ENCODE peak calls at places on chromosomes 16 and 17, in four cellular contexts. H is mesendoderm, Y is IMR-90, X is H1. Q is an unnamed sample.

GRCh38 chr16:27321013-27321960 is 7.5 kb downstream of the IL4R start:
- DNase-seq in H (no peak), Y (peak; percentile 48), X (no peak), Q (no peak)

GRCh38 chr16:85754403-85754802 is 3.5 kb upstream of the C16orf74 start:
- DNase-seq in H (no peak), Y (no peak), X (no peak), Q (no peak)

GRCh38 chr16:5575121-5575520 is 477.5 kb upstream of the EEF2KMT start:
- DNase-seq in H (no peak), Y (no peak), X (no peak), Q (no peak)

GRCh38 chr17:9658593-9659211 is 13.4 kb downstream of the USP43 start:
- DNase-seq in H (no peak), Y (no peak), X (no peak), Q (no peak)

GRCh38 chr17:11996722-11997146 is 541 bp downstream of the ZNF18 start:
- DNase-seq in H (peak; percentile 56), Y (peak; percentile 28), X (peak; percentile 19), Q (no peak)

GRCh38 chr16:88687254-88687576 is 908 bp upstream of the SNAI3 start:
- DNase-seq in H (no peak), Y (no peak), X (no peak), Q (no peak)

GRCh38 chr17:79044462-79044861 is 20.5 kb downstream of the C1QTNF1 start:
- DNase-seq in H (no peak), Y (no peak), X (no peak), Q (no peak)

GRCh38 chr17:13135496-13135895 is 117.7 kb upstream of the ELAC2 start:
- DNase-seq in H (peak; percentile 9), Y (no peak), X (no peak), Q (no peak)

GRCh38 chr17:63985387-63986140 is 12.6 kb upstream of the PRR29 start:
- DNase-seq in H (no peak), Y (no peak), X (no peak), Q (peak; percentile 71)

GRCh38 chr17:45849536-45849990 is 4.9 kb downstream of the SPPL2C start:
- DNase-seq in H (no peak), Y (no peak), X (no peak), Q (no peak)

DNA sequence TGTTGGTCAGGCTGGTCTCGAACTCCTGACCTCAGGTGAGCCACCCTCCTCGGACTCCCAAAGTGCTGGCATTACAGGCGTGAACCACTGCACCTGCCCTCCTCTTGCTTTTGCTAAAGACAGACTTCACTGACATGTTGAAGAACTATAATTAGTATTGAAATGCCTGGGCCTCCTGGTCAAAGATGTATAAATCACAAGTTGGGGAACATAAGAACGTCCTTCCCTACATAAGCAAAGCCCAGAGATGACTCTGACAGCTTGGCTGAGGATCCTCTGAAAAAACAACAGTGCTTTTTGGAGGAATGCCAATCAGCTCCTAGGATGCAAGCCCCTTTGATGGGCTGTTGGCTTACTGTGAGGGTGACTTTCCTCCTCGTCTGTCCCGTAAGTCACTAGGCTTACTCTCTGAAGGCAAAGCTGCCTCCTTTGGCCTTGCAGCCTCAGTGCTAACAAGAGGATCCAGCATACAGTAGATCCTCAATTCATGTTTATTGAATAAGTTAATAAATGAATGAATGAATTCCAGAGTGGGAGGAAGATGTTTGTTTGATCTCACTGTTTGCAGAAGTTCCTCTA is 6.4 kb downstream of the APOH start:
- DNase-seq in H (no peak), Y (no peak), X (no peak), Q (no peak)
- H4K5ac ChIP-seq in H (no peak overlapping the region), Y (no peak overlapping the region), X (no peak overlapping the region), Q (no peak overlapping the region)

GRCh38 chr17:32385121-32385520 is 35.2 kb downstream of the ZNF207 start:
- DNase-seq in H (no peak), Y (no peak), X (no peak), Q (no peak)
- H4K5ac ChIP-seq in H (no peak overlapping the region), Y (no peak overlapping the region), X (no peak overlapping the region), Q (no peak overlapping the region)

GRCh38 chr17:19015428-19015827 is 10.9 kb upstream of the FAM83G start:
- DNase-seq in H (no peak), Y (no peak), X (no peak), Q (no peak)

GRCh38 chr17:19016297-19016696 is 11.7 kb upstream of the FAM83G start:
- DNase-seq in H (no peak), Y (no peak), X (no peak), Q (no peak)

GRCh38 chr17:19017401-19017800 is 12.8 kb upstream of the FAM83G start:
- DNase-seq in H (no peak), Y (no peak), X (no peak), Q (no peak)

GRCh38 chr17:19017804-19018599 is 13.4 kb upstream of the FAM83G start:
- DNase-seq in H (no peak), Y (no peak), X (no peak), Q (no peak)

DNA sequence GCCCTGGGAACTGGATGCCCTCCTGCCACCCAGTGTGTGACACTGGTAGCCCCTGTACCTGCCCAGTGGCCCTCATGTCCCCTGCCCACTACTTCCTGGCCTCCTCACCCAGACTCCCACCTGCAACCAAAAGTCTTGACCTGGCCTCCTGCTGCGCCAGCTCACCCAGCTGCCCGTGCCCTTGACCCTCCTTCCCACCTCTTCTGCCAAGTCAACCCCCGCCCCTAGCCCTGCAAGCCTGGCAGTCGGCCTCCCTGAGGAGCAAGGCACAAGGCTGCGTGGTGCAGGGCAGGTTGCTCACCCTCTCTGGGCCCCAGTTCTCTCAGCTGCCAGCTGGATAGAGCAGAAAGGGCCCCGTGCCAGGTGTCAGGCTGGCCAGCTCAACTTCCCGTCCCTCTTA is 12.3 kb upstream of the FAM83G start:
- DNase-seq in H (no peak), Y (no peak), X (no peak), Q (no peak)
- H4K5ac ChIP-seq in H (no peak overlapping the region), Y (no peak overlapping the region), X (no peak overlapping the region), Q (no peak overlapping the region)

DNA sequence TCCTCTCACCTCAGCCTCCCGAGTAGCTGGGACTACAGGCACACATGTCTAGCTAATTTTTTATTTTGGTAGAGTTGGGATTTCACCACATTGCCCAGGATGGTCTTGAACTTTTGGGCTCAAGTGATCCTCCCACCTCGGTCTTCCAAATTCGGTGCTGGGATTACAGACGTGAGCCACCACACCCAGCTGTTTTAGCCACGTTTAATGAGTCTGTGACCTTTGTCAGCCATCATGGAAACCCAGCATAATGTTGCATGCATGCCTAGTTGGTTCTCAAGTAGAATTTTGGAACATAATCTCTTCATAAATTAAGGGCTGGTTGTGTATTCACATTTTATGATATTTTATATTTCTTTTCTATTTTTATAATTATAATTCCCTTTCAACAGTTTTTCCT is 42.0 kb downstream of the GOSR1 start:
- DNase-seq in H (no peak), Y (no peak), X (no peak), Q (no peak)
- H4K5ac ChIP-seq in H (no peak overlapping the region), Y (peak overlapping the region; percentile 80), X (no peak overlapping the region), Q (no peak overlapping the region)

GRCh38 chr17:59796785-59797205 is 89.3 kb downstream of the VMP1 start:
- DNase-seq in H (no peak), Y (no peak), X (no peak), Q (no peak)
- H4K5ac ChIP-seq in H (no peak overlapping the region), Y (peak overlapping the region; percentile 72), X (no peak overlapping the region), Q (no peak overlapping the region)

GRCh38 chr16:84739349-84740124 is 39.7 kb downstream of the USP10 start:
- DNase-seq in H (no peak), Y (peak; percentile 97), X (no peak), Q (no peak)

GRCh38 chr16:84737658-84738057 is 37.9 kb downstream of the USP10 start:
- DNase-seq in H (no peak), Y (no peak), X (no peak), Q (no peak)

GRCh38 chr16:84737192-84737591 is 37.4 kb downstream of the USP10 start:
- DNase-seq in H (no peak), Y (no peak), X (no peak), Q (no peak)

GRCh38 chr16:84740596-84741071 is 40.8 kb downstream of the USP10 start:
- DNase-seq in H (no peak), Y (no peak), X (no peak), Q (no peak)

GRCh38 chr16:84738255-84739038 is 38.6 kb downstream of the USP10 start:
- DNase-seq in H (peak; percentile 91), Y (peak; percentile 70), X (no peak), Q (peak; percentile 79)
- H4K5ac ChIP-seq in H (no peak overlapping the region), Y (no peak overlapping the region), X (no peak overlapping the region), Q (no peak overlapping the region)

Q was measured in H9.